ENCODE peak calls at places on chromosomes 6 and 20, in seven cellular contexts. S, M, Z, P, Q, B and F are unnamed samples.

GRCh38 chr6:100461273-100461919 is 3.3 kb downstream of the SIM1 start:
- DNase-seq in B (no peak), P (no peak), Z (no peak), Q (no peak), M (no peak), S (peak; percentile 74), F (no peak)

GRCh38 chr6:109069746-109070145 is 24.9 kb downstream of the SESN1 start:
- DNase-seq in S (no peak), M (no peak), P (no peak), B (no peak), Q (no peak), Z (no peak), F (no peak)

GRCh38 chr20:63402860-63403220 is 41.7 kb upstream of the CHRNA4 start:
- DNase-seq in P (no peak), M (no peak), B (no peak), Q (no peak), S (no peak), Z (no peak), F (no peak)

GRCh38 chr6:161921602-161922400 is 647.9 kb upstream of the AGPAT4 start:
- DNase-seq in P (no peak), S (no peak), B (no peak), Z (no peak), Q (no peak), M (no peak), F (no peak)

GRCh38 chr6:169811072-169811471 is 59.6 kb downstream of the ERMARD start:
- DNase-seq in P (no peak), Z (peak; percentile 26), Q (no peak), M (no peak), S (no peak), B (no peak), F (no peak)

GRCh38 chr20:57986776-57987175 is 241.7 kb downstream of the ANKRD60 start:
- DNase-seq in M (no peak), Q (no peak), S (peak; percentile 13), B (no peak), Z (no peak), P (no peak), F (no peak)

GRCh38 chr6:69937402-69938131 is 71.2 kb downstream of the COL19A1 start:
- DNase-seq in Q (no peak), B (no peak), Z (no peak), P (no peak), S (no peak), M (no peak), F (no peak)

GRCh38 chr6:117624869-117625481 is 22.7 kb upstream of the GOPC start:
- DNase-seq in Q (no peak), S (no peak), Z (no peak), P (no peak), B (no peak), M (no peak), F (no peak)

GRCh38 chr20:3092611-3093379 is 8.3 kb upstream of the AVP start:
- DNase-seq in S (no peak), B (peak; percentile 60), Q (no peak), M (peak; percentile 30), P (no peak), Z (no peak), F (no peak)

GRCh38 chr20:34927736-34928135 is 27.9 kb downstream of the GSS start:
- DNase-seq in S (no peak), M (no peak), Q (no peak), P (no peak), Z (no peak), B (no peak), F (no peak)

GRCh38 chr20:59145926-59146800 is 17.5 kb upstream of the ZNF831 start:
- DNase-seq in S (no peak), B (peak; percentile 74), P (no peak), Q (no peak), M (peak; percentile 42), Z (no peak), F (no peak)

GRCh38 chr6:140052757-140053729 is 678.6 kb upstream of the CITED2 start:
- DNase-seq in S (peak; percentile 23), Z (no peak), B (no peak), M (no peak), Q (no peak), P (no peak), F (no peak)

GRCh38 chr6:111661541-111662041 is 55.9 kb upstream of the TRAF3IP2 start:
- DNase-seq in M (no peak), P (no peak), Z (no peak), Q (no peak), S (peak; percentile 81), B (no peak), F (no peak)

GRCh38 chr6:44088827-44089590 is 38.2 kb downstream of the MRPL14 start:
- DNase-seq in B (no peak), P (no peak), S (no peak), Z (no peak), M (no peak), Q (no peak), F (no peak)

GRCh38 chr20:50580016-50580747 is 70.0 kb downstream of the PTPN1 start:
- DNase-seq in M (peak; percentile 25), Z (peak; percentile 59), Q (peak; percentile 45), B (peak; percentile 59), P (peak; percentile 74), S (peak; percentile 88), F (no peak)

GRCh38 chr6:45930419-45931059 is 85.1 kb downstream of the CLIC5 start:
- DNase-seq in S (peak; percentile 82), Q (peak; percentile 51), M (peak; percentile 37), Z (peak; percentile 68), P (peak; percentile 61), B (peak; percentile 63), F (peak; percentile 47)

GRCh38 chr20:59888050-59888449 is 45.4 kb downstream of the SYCP2 start:
- DNase-seq in P (no peak), M (no peak), B (no peak), Z (no peak), Q (no peak), S (no peak), F (no peak)

GRCh38 chr20:23441850-23442313 is 2.4 kb downstream of the CSTL1 start:
- DNase-seq in B (peak; percentile 73), P (peak; percentile 55), M (peak; percentile 36), S (peak; percentile 61), Q (peak; percentile 73), Z (peak; percentile 58), F (peak; percentile 64)

GRCh38 chr20:42635699-42636411 is 553.9 kb downstream of the PTPRT start:
- DNase-seq in P (no peak), M (no peak), Q (no peak), Z (no peak), B (no peak), S (no peak), F (no peak)

GRCh38 chr6:76742919-76743318 is 670.5 kb upstream of the IMPG1 start:
- DNase-seq in S (no peak), Z (no peak), M (no peak), Q (no peak), B (no peak), P (no peak), F (no peak)

GRCh38 chr6:52538921-52539354 is 37.9 kb downstream of the TRAM2 start:
- DNase-seq in Q (no peak), Z (no peak), S (no peak), P (no peak), M (no peak), B (no peak), F (no peak)

GRCh38 chr6:113457156-113457555 is 400.0 kb upstream of the MARCKS start:
- DNase-seq in Q (no peak), B (no peak), Z (no peak), P (no peak), M (no peak), S (no peak), F (no peak)

GRCh38 chr6:5401845-5402738 is 140.8 kb downstream of the FARS2 start:
- DNase-seq in Z (no peak), P (no peak), M (no peak), S (no peak), Q (no peak), B (no peak), F (no peak)

GRCh38 chr6:12126051-12126450 is 113.9 kb downstream of the HIVEP1 start:
- DNase-seq in M (no peak), Z (no peak), B (no peak), Q (no peak), S (no peak), P (no peak), F (no peak)

GRCh38 chr6:120198033-120198432 is 848.5 kb upstream of the MAN1A1 start:
- DNase-seq in Q (no peak), S (no peak), P (no peak), Z (no peak), B (no peak), M (no peak), F (no peak)

GRCh38 chr20:33005132-33005566 is 916 bp upstream of the SUN5 start:
- DNase-seq in M (no peak), B (no peak), P (no peak), Q (peak; percentile 54), Z (no peak), S (no peak), F (peak; percentile 53)
- H3K27ac ChIP-seq in M (no peak overlapping the region), B (no peak overlapping the region), P (no peak overlapping the region), Q (no peak overlapping the region), Z (no peak overlapping the region), S (no peak overlapping the region), F (no peak overlapping the region)

GRCh38 chr6:158572653-158573541 is 13.0 kb downstream of the TMEM181 start:
- DNase-seq in S (peak; percentile 42), Q (no peak), B (no peak), Z (no peak), M (no peak), P (no peak), F (no peak)
- H3K4me1 ChIP-seq in S (no peaks in the 10 kb centered on the region), Q (no peaks in the 10 kb centered on the region), B (peaks cover 44% of the 10 kb centered on the region), Z (no peaks in the 10 kb centered on the region), M (peaks cover 32% of the 10 kb centered on the region), P (no peaks in the 10 kb centered on the region), F (no peaks in the 10 kb centered on the region)

GRCh38 chr6:1618305-1619105 is 8.8 kb downstream of the FOXC1 start:
- DNase-seq in Z (no peak), P (no peak), B (no peak), Q (no peak), M (no peak), S (peak; percentile 23), F (no peak)

GRCh38 chr6:1619666-1620503 is 10.2 kb downstream of the FOXC1 start:
- DNase-seq in P (no peak), M (no peak), Z (no peak), B (no peak), Q (no peak), S (peak; percentile 56), F (no peak)

GRCh38 chr6:1617466-1618304 is 8.0 kb downstream of the FOXC1 start:
- DNase-seq in B (no peak), P (no peak), S (peak; percentile 27), Q (no peak), Z (no peak), M (no peak), F (no peak)

GRCh38 chr6:1620504-1621327 is 11.0 kb downstream of the FOXC1 start:
- DNase-seq in B (no peak), P (no peak), S (peak; percentile 41), M (no peak), Z (no peak), Q (no peak), F (no peak)

GRCh38 chr6:1619106-1619665 is 9.5 kb downstream of the FOXC1 start:
- DNase-seq in Q (no peak), Z (no peak), M (no peak), P (no peak), S (peak; percentile 39), B (no peak), F (no peak)
- H3K4me3 ChIP-seq in Q (no peak overlapping the region), Z (no peak overlapping the region), M (no peak overlapping the region), P (no peak overlapping the region), S (peak overlapping the region; percentile 53), B (no peak overlapping the region), F (no peak overlapping the region)

DNA sequence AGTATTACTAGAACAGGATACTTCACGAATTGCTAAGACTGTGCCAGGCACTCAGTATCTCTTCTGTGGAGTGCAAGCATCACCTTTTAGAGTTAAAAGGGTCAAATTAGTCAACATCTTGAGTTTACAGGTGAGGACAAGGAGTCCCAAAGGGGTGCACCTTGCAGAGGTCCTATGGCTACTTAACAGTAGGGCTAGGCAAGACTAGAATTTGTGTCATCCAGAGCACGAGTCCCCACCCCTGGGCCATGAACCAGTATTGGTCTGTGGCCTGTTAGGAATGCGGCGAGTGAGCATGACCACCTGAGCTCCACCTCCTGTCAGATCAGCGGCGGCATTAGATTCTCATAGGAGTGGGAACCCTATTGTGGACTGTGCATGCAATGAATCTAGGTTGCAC is 10.5 kb upstream of the DSTN start:
- DNase-seq in B (no peak), Z (peak; percentile 63), S (no peak), M (no peak), Q (no peak), P (no peak), F (no peak)
- H3K27ac ChIP-seq in B (no peak overlapping the region), Z (peak overlapping the region; percentile 35), S (no peak overlapping the region), M (no peak overlapping the region), Q (no peak overlapping the region), P (no peak overlapping the region), F (no peak overlapping the region)